ENCODE peak calls at places on chromosomes 5 and 9, in seven cellular contexts. Q is HCT116, H is H1, C is SK-N-SH, K is GM12878, L is HepG2, N is K562. G is an unnamed sample.

GRCh38 chr9:127078336-127078735 is 44.1 kb downstream of the ANGPTL2 start:
- DNase-seq in Q (no peak), H (no peak), C (no peak), K (no peak), L (no peak), N (no peak), G (no peak)

GRCh38 chr9:21551401-21551800 is 69.3 kb upstream of the IFNE start:
- DNase-seq in Q (no peak), H (no peak), C (no peak), K (no peak), L (no peak), N (no peak), G (no peak)

GRCh38 chr5:42547146-42547545 is 123.9 kb downstream of the GHR start:
- DNase-seq in Q (no peak), H (no peak), C (no peak), K (no peak), L (no peak), N (no peak), G (no peak)

GRCh38 chr5:37774912-37775483 is 64.8 kb downstream of the GDNF start:
- DNase-seq in Q (peak; percentile 36), H (no peak), C (no peak), K (peak; percentile 5), L (peak; percentile 13), N (peak; percentile 64), G (no peak)

GRCh38 chr5:148230240-148230639 is 8.1 kb upstream of the MARCOL start:
- DNase-seq in Q (no peak), H (no peak), C (no peak), K (no peak), L (no peak), N (no peak), G (no peak)

GRCh38 chr5:144292029-144292428 is 121.4 kb downstream of the KCTD16 start:
- DNase-seq in Q (no peak), H (no peak), C (no peak), K (no peak), L (no peak), N (no peak), G (no peak)

GRCh38 chr5:138303365-138303764 is 28.2 kb downstream of the CDC25C start:
- DNase-seq in Q (no peak), H (no peak), C (no peak), K (no peak), L (no peak), N (peak; percentile 18), G (no peak)

GRCh38 chr5:52834320-52834719 is 46.6 kb downstream of the ITGA1 start:
- DNase-seq in Q (no peak), H (no peak), C (no peak), K (no peak), L (no peak), N (no peak), G (no peak)

GRCh38 chr5:101678494-101679193 is 617.4 kb downstream of the SLCO4C1 start:
- DNase-seq in Q (peak; percentile 59), H (peak; percentile 47), C (peak; percentile 43), K (peak; percentile 7), L (peak; percentile 52), N (peak; percentile 36), G (peak; percentile 9)

GRCh38 chr5:74543162-74543995 is 97.1 kb downstream of the ENC1 start:
- DNase-seq in Q (peak; percentile 82), H (peak; percentile 53), C (peak; percentile 15), K (no peak), L (no peak), N (peak; percentile 15), G (no peak)

GRCh38 chr9:19720374-19720773 is 68.5 kb downstream of the SLC24A2 start:
- DNase-seq in Q (no peak), H (no peak), C (no peak), K (no peak), L (peak; percentile 26), N (peak; percentile 14), G (peak; percentile 62)

GRCh38 chr5:96884995-96885394 is 8.7 kb downstream of the ERAP2 start:
- DNase-seq in Q (no peak), H (no peak), C (no peak), K (no peak), L (no peak), N (no peak), G (no peak)

GRCh38 chr5:96880402-96881164 is 4.3 kb downstream of the ERAP2 start:
- DNase-seq in Q (no peak), H (no peak), C (no peak), K (no peak), L (no peak), N (no peak), G (no peak)

GRCh38 chr5:96883871-96884270 is 7.6 kb downstream of the ERAP2 start:
- DNase-seq in Q (no peak), H (no peak), C (no peak), K (no peak), L (no peak), N (no peak), G (no peak)

GRCh38 chr5:96885518-96886338 is 9.4 kb downstream of the ERAP2 start:
- DNase-seq in Q (no peak), H (no peak), C (no peak), K (peak; percentile 92), L (no peak), N (peak; percentile 25), G (no peak)

GRCh38 chr5:96881511-96882115 is 5.3 kb downstream of the ERAP2 start:
- DNase-seq in Q (no peak), H (no peak), C (no peak), K (no peak), L (no peak), N (peak; percentile 62), G (no peak)
- TF ChIP-seq JUND in Q (no peak), H (no peak), C (no peak), K (no peak), L (no peak), N (peak; percentile 94), G (no peak)

GRCh38 chr9:86731511-86731993 is 215.8 kb downstream of the GAS1 start:
- DNase-seq in Q (no peak), H (no peak), C (no peak), K (no peak), L (no peak), N (no peak), G (no peak)

GRCh38 chr9:86730165-86730928 is 217.0 kb downstream of the GAS1 start:
- DNase-seq in Q (no peak), H (no peak), C (no peak), K (no peak), L (no peak), N (no peak), G (no peak)

GRCh38 chr9:86734762-86735161 is 212.5 kb downstream of the GAS1 start:
- DNase-seq in Q (no peak), H (no peak), C (no peak), K (no peak), L (no peak), N (no peak), G (no peak)

GRCh38 chr9:86733929-86734328 is 213.4 kb downstream of the GAS1 start:
- DNase-seq in Q (no peak), H (no peak), C (no peak), K (no peak), L (no peak), N (no peak), G (no peak)

GRCh38 chr9:86732514-86732913 is 214.8 kb downstream of the GAS1 start:
- DNase-seq in Q (no peak), H (no peak), C (no peak), K (no peak), L (no peak), N (no peak), G (no peak)
- TF ChIP-seq JUND in Q (no peak), H (no peak), C (peak; percentile 88), K (no peak), L (no peak), N (no peak), G (no peak)

GRCh38 chr5:58172946-58173345 is 286.9 kb downstream of the PLK2 start:
- DNase-seq in Q (no peak), H (no peak), C (no peak), K (no peak), L (no peak), N (no peak), G (no peak)
- TF ChIP-seq JUND in Q (no peak), H (no peak), C (no peak), K (no peak), L (no peak), N (no peak), G (no peak)

GRCh38 chr5:149246906-149247305 is 24.8 kb upstream of the AFAP1L1 start:
- DNase-seq in Q (no peak), H (no peak), C (no peak), K (no peak), L (no peak), N (no peak), G (no peak)

GRCh38 chr5:149247726-149248125 is 23.9 kb upstream of the AFAP1L1 start:
- DNase-seq in Q (no peak), H (no peak), C (no peak), K (no peak), L (no peak), N (no peak), G (no peak)

GRCh38 chr5:149256451-149256850 is 15.2 kb upstream of the AFAP1L1 start:
- DNase-seq in Q (no peak), H (no peak), C (no peak), K (no peak), L (no peak), N (no peak), G (no peak)

GRCh38 chr5:149254506-149254905 is 17.2 kb upstream of the AFAP1L1 start:
- DNase-seq in Q (no peak), H (no peak), C (no peak), K (no peak), L (no peak), N (no peak), G (peak; percentile 80)

DNA sequence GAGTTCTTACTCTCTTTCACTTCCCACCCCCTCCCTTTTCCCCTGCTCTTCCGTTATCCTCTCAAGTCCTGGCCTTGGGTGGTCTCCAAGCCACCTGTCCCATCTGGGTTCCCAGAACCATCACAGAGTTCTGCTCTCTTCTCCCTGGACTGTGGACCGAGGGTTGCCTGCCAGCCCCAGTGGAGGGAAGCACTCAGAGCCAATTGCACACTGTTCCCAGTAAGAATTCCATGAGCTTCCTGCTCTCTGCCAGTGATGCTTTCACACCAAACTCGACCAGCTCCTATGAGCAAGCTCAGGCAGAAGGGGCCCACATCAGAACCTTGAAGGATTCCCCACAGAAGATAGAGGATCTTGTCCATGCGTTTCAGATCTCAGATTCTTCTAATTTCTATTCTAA is 20.1 kb upstream of the AFAP1L1 start:
- DNase-seq in Q (no peak), H (no peak), C (no peak), K (no peak), L (no peak), N (no peak), G (no peak)
- TF ChIP-seq JUND in Q (no peak), H (no peak), C (no peak), K (no peak), L (no peak), N (no peak), G (no peak)

DNA sequence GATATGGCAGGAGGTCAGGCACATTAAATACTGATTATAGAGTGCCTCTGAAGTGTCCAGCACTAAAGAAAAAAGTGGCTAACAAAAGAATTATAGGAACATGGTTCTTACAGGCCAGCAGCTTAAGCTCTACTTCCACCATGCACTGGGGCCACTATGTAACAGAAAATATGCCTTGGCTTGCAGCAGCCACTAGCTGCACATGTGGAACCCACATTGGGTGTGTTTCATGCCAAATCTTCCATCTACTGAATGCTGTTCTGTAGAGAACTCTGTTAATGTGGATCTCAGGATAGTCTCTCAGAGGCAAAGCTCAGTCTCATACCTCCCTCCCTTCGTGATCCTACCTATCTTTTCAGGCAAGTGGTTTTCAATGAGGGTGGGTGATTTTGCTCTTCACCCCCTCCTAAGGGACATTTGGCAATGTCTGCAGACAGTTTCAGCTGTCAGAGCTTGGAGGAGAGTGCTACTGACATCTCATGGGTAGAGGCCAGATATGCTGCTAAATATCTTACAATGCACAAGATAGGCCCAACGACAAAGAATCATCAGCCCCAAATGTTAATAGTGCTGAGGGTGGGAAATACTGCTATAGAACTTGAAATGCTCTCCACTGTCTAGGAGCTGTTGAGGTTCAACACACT is 218.9 kb downstream of the TARS1 start:
- DNase-seq in Q (no peak), H (no peak), C (no peak), K (no peak), L (no peak), N (no peak), G (no peak)
- TF ChIP-seq JUND in Q (no peak), H (no peak), C (no peak), K (no peak), L (no peak), N (no peak), G (no peak)

G was measured in T47D.